ENCODE peak calls at places on chromosomes 7 and 10, in six cellular contexts. E, F, M, N, R and Z are unnamed samples.

GRCh38 chr7:2566890-2567662 is 8.3 kb downstream of the IQCE start:
- DNase-seq in N (no peak), E (no peak), F (no peak), M (no peak), R (no peak), Z (peak)

GRCh38 chr7:127980901-127981300 is 50.3 kb downstream of the LRRC4 start:
- DNase-seq in M (no peak), E (no peak), R (no peak), N (no peak), F (no peak), Z (no peak)

GRCh38 chr7:98291717-98292116 is 10.2 kb downstream of the BRI3 start:
- DNase-seq in R (no peak), N (no peak), M (no peak), E (no peak), F (no peak), Z (no peak)

GRCh38 chr7:140641532-140642191 is 1.0 kb upstream of the DENND2A start:
- DNase-seq in R (no peak), F (no peak), M (no peak), E (no peak), N (no peak), Z (no peak)

GRCh38 chr10:8852546-8852945 is 798.1 kb downstream of the GATA3 start:
- DNase-seq in F (no peak), M (no peak), E (no peak), N (no peak), R (no peak), Z (no peak)

GRCh38 chr7:5689118-5689517 is 92.3 kb downstream of the RNF216 start:
- DNase-seq in M (no peak), F (peak), R (no peak), N (no peak), E (peak), Z (no peak)

GRCh38 chr10:77230194-77230593 is 407.4 kb downstream of the KCNMA1 start:
- DNase-seq in N (no peak), E (peak), M (no peak), R (no peak), F (peak), Z (no peak)

GRCh38 chr10:119006451-119007210 is 22.9 kb upstream of the NANOS1 start:
- DNase-seq in F (peak), R (no peak), M (no peak), N (peak), E (peak), Z (no peak)

GRCh38 chr7:16836481-16836880 is 31.7 kb upstream of the AGR2 start:
- DNase-seq in M (no peak), E (no peak), N (no peak), F (no peak), R (no peak), Z (no peak)

GRCh38 chr10:49592726-49593563 is 17.2 kb upstream of the SLC18A3 start:
- DNase-seq in R (no peak), E (peak), M (peak), N (peak), F (peak), Z (peak)

GRCh38 chr10:72173635-72174296 is 42.0 kb upstream of the ANAPC16 start:
- DNase-seq in F (peak), R (no peak), N (peak), E (peak), M (no peak), Z (no peak)

GRCh38 chr10:7312179-7312857 is 98.5 kb downstream of the SFMBT2 start:
- DNase-seq in R (no peak), N (no peak), F (no peak), E (no peak), M (no peak), Z (no peak)

GRCh38 chr10:46550076-46550790 is 6.2 kb downstream of the GPRIN2 start:
- DNase-seq in M (no peak), N (no peak), F (no peak), E (no peak), R (no peak), Z (no peak)

GRCh38 chr7:107258737-107259136 is 89.9 kb downstream of the HBP1 start:
- DNase-seq in M (no peak), N (no peak), F (no peak), E (no peak), R (no peak), Z (no peak)

GRCh38 chr10:29248987-29249386 is 39.9 kb upstream of the LYZL1 start:
- DNase-seq in F (no peak), N (no peak), E (no peak), M (no peak), R (no peak), Z (no peak)